ENCODE peak calls at places on chromosomes 13 and 19, in five cellular contexts. G is MM.1S; E is progenitor cell of endocrine pancreas; K is activated CD4-positive, CD25-positive, alpha-beta regulatory T cell treated with anti-CD3 and anti-CD28 coated beads, Interleukin-2, amount 50 U/mL, for 16 hours; S is ureter. N is an unnamed sample.

GRCh38 chr19:45276284-45276687 is 25.2 kb downstream of the MARK4 start:
- DNase-seq in K (no peak), G (no peak), S (no peak), E (no peak), N (peak)

GRCh38 chr19:5352229-5352763 is 11.7 kb upstream of the PTPRS start:
- DNase-seq in E (no peak), G (no peak), K (no peak), S (no peak), N (no peak)

GRCh38 chr19:42074513-42075363 is 1.2 kb upstream of the ZNF574 start:
- DNase-seq in G (no peak), E (no peak), K (no peak), S (no peak), N (no peak)

GRCh38 chr13:43766766-43767165 is 20.0 kb downstream of the ENOX1 start:
- DNase-seq in G (no peak), S (no peak), E (no peak), K (no peak), N (peak)

GRCh38 chr13:20561731-20562130 is 5.2 kb upstream of the IFT88 start:
- DNase-seq in K (no peak), G (no peak), E (no peak), S (no peak), N (no peak)

GRCh38 chr19:42683917-42684513 is 56.3 kb downstream of the PSG3 start:
- DNase-seq in E (no peak), S (no peak), G (peak), K (no peak), N (no peak)

GRCh38 chr13:33918199-33918932 is 100.4 kb downstream of the RFC3 start:
- DNase-seq in S (no peak), G (no peak), E (no peak), K (no peak), N (no peak)

GRCh38 chr13:30679483-30680330 is 55.6 kb upstream of the ALOX5AP start:
- DNase-seq in E (no peak), K (no peak), G (peak), S (no peak), N (no peak)

GRCh38 chr19:35645680-35646511 is 2.2 kb upstream of the COX6B1 start:
- DNase-seq in G (no peak), E (no peak), S (no peak), K (no peak), N (no peak)

GRCh38 chr13:28705734-28706133 is 13.0 kb downstream of the SLC46A3 start:
- DNase-seq in E (no peak), K (no peak), G (no peak), S (no peak), N (no peak)

GRCh38 chr13:48733739-48734329 is 80.1 kb downstream of the CYSLTR2 start:
- DNase-seq in S (no peak), G (no peak), K (no peak), E (no peak), N (no peak)

GRCh38 chr19:33458171-33458633 is 63.4 kb downstream of the PEPD start:
- DNase-seq in G (no peak), E (no peak), S (no peak), K (no peak), N (no peak)

GRCh38 chr19:798415-799075 is 1.3 kb downstream of the PTBP1 start:
- DNase-seq in K (no peak), E (no peak), G (no peak), S (no peak), N (no peak)

GRCh38 chr13:24087611-24088235 is 72.8 kb upstream of the SPATA13 start:
- DNase-seq in S (no peak), E (no peak), K (no peak), G (no peak), N (no peak)

GRCh38 chr13:40026174-40026585 is 370.7 kb downstream of the COG6 start:
- DNase-seq in G (peak), K (peak), E (no peak), S (no peak), N (no peak)

GRCh38 chr13:100673831-100674362 is 698 bp downstream of the TMTC4 start:
- DNase-seq in K (no peak), E (peak), G (peak), S (no peak), N (peak)

GRCh38 chr13:99218545-99218944 is 17.9 kb downstream of the UBAC2 start:
- DNase-seq in G (no peak), E (no peak), K (no peak), S (no peak), N (no peak)

GRCh38 chr19:30272554-30272953 is 99.6 kb upstream of the ZNF536 start:
- DNase-seq in G (no peak), E (no peak), S (no peak), K (no peak), N (no peak)

GRCh38 chr19:11450570-11451326 is 15.3 kb downstream of the PRKCSH start:
- DNase-seq in K (no peak), E (no peak), S (no peak), G (no peak), N (no peak)

GRCh38 chr13:22944378-22944777 is 236.4 kb upstream of the SGCG start:
- DNase-seq in K (no peak), S (no peak), G (no peak), E (no peak), N (no peak)

GRCh38 chr13:71751074-71751473 is 115.9 kb downstream of the DACH1 start:
- DNase-seq in S (no peak), G (no peak), K (no peak), E (no peak), N (no peak)

GRCh38 chr19:51821921-51822716 is 27.2 kb downstream of the FPR3 start:
- DNase-seq in K (no peak), E (no peak), G (no peak), S (no peak), N (no peak)

GRCh38 chr13:33785384-33785783 is 32.6 kb upstream of the RFC3 start:
- DNase-seq in K (no peak), G (no peak), E (no peak), S (no peak), N (no peak)

GRCh38 chr13:48902421-48902820 is 73.3 kb upstream of the FNDC3A start:
- DNase-seq in K (no peak), E (no peak), G (no peak), S (no peak), N (no peak)

GRCh38 chr13:33353210-33353609 is 67.7 kb upstream of the STARD13 start:
- DNase-seq in K (no peak), S (no peak), E (no peak), G (no peak), N (no peak)

GRCh38 chr13:74450976-74451375 is 316.8 kb upstream of the KLF12 start:
- DNase-seq in K (no peak), G (no peak), E (no peak), S (no peak), N (no peak)

GRCh38 chr13:62293081-62293480 is 877.4 kb upstream of the PCDH20 start:
- DNase-seq in G (no peak), E (no peak), K (no peak), S (no peak), N (no peak)

GRCh38 chr19:35868172-35868822 is at the start of gene APLP1:
- DNase-seq in E (peak), G (peak), K (peak), S (peak), N (peak)

GRCh38 chr13:59318320-59318930 is 845.3 kb downstream of the DIAPH3 start:
- DNase-seq in K (no peak), E (peak), S (peak), G (peak), N (peak)

GRCh38 chr19:44807162-44807561 is 1.7 kb upstream of the BCAM start:
- DNase-seq in E (no peak), S (no peak), K (no peak), G (no peak), N (no peak)

GRCh38 chr19:48249502-48250014 is 6.2 kb downstream of the CARD8 start:
- DNase-seq in K (peak), G (peak), S (no peak), E (no peak), N (no peak)

GRCh38 chr19:3546119-3546518 is 7.1 kb downstream of the TEKTIP1 start:
- DNase-seq in K (no peak), S (no peak), E (no peak), G (no peak), N (no peak)

GRCh38 chr19:47471733-47472457 is at the start of gene SLC8A2:
- DNase-seq in K (peak), E (peak), G (peak), S (peak), N (peak)

GRCh38 chr13:21014666-21015170 is 46.7 kb downstream of the LATS2 start:
- DNase-seq in G (no peak), K (no peak), E (no peak), S (no peak), N (no peak)

GRCh38 chr13:71217827-71218226 is 649.2 kb downstream of the DACH1 start:
- DNase-seq in E (no peak), S (no peak), K (no peak), G (no peak), N (no peak)

GRCh38 chr13:113001251-113002140 is 32.5 kb downstream of the MCF2L start:
- DNase-seq in S (peak), G (no peak), K (no peak), E (peak), N (peak)

GRCh38 chr13:71149498-71150363 is 717.3 kb downstream of the DACH1 start:
- DNase-seq in S (no peak), G (no peak), K (no peak), E (no peak), N (no peak)

GRCh38 chr19:1155352-1156304 is 18.4 kb downstream of the SBNO2 start:
- DNase-seq in E (no peak), K (no peak), G (no peak), S (no peak), N (no peak)